ENCODE peak calls at places on chromosome 19, in nine cellular contexts. A, M, P, W, G, C, Q, F and L are unnamed samples.

GRCh38 chr19:46919324-46919723 is 58.5 kb downstream of the ARHGAP35 start:
- DNase-seq in A (no peak), M (peak; percentile 53), P (no peak), W (no peak), G (no peak), C (no peak), Q (no peak), F (no peak), L (no peak)

GRCh38 chr19:50870417-50871089 is 2.7 kb upstream of the KLK2 start:
- DNase-seq in A (no peak), M (no peak), P (no peak), W (no peak), G (no peak), C (no peak), Q (peak; percentile 28), F (no peak), L (peak; percentile 59)

GRCh38 chr19:29685326-29685725 is 20.1 kb downstream of the PLEKHF1 start:
- DNase-seq in A (no peak), M (no peak), P (no peak), W (no peak), G (no peak), C (no peak), Q (no peak), F (no peak), L (no peak)

GRCh38 chr19:55229145-55229788 is 704 bp upstream of the TMEM86B start:
- DNase-seq in A (no peak), M (no peak), P (no peak), W (no peak), G (no peak), C (no peak), Q (no peak), F (no peak), L (no peak)

GRCh38 chr19:37691881-37692504 is 27.6 kb downstream of the ZNF607 start:
- DNase-seq in A (peak; percentile 87), M (peak; percentile 63), P (peak; percentile 85), W (peak; percentile 70), G (peak; percentile 51), C (peak; percentile 51), Q (peak; percentile 85), F (no peak), L (peak; percentile 90)

GRCh38 chr19:14149509-14149994 is 13.2 kb upstream of the ASF1B start:
- DNase-seq in A (peak; percentile 73), M (no peak), P (no peak), W (peak; percentile 59), G (peak; percentile 26), C (no peak), Q (peak; percentile 72), F (no peak), L (peak; percentile 96)

GRCh38 chr19:10852098-10852800 is 4.0 kb downstream of the C19orf38 start:
- DNase-seq in A (no peak), M (peak; percentile 87), P (peak; percentile 20), W (no peak), G (no peak), C (no peak), Q (no peak), F (no peak), L (no peak)

GRCh38 chr19:1566392-1567115 is 1.6 kb downstream of the MEX3D start:
- DNase-seq in A (peak; percentile 78), M (peak; percentile 86), P (peak; percentile 65), W (no peak), G (no peak), C (no peak), Q (no peak), F (peak; percentile 31), L (peak; percentile 88)

GRCh38 chr19:56423985-56424353 is 19.8 kb downstream of the ZNF583 start:
- DNase-seq in A (no peak), M (no peak), P (no peak), W (no peak), G (no peak), C (no peak), Q (no peak), F (no peak), L (no peak)

GRCh38 chr19:4543444-4543843 is 3.6 kb upstream of the LRG1 start:
- DNase-seq in A (peak; percentile 25), M (no peak), P (no peak), W (no peak), G (no peak), C (no peak), Q (no peak), F (no peak), L (no peak)

GRCh38 chr19:58166708-58167280 is 16.1 kb upstream of the ZNF274 start:
- DNase-seq in A (no peak), M (no peak), P (no peak), W (no peak), G (no peak), C (no peak), Q (no peak), F (no peak), L (no peak)

GRCh38 chr19:48190288-48191284 is 20.1 kb downstream of the ZSWIM9 start:
- DNase-seq in A (no peak), M (peak; percentile 17), P (peak; percentile 51), W (peak; percentile 46), G (peak; percentile 28), C (no peak), Q (peak; percentile 75), F (no peak), L (peak; percentile 29)

GRCh38 chr19:29942404-29943261 is 594 bp downstream of the URI1 start:
- DNase-seq in A (peak; percentile 60), M (peak; percentile 49), P (no peak), W (peak; percentile 64), G (peak; percentile 45), C (no peak), Q (peak; percentile 84), F (no peak), L (peak; percentile 72)

GRCh38 chr19:3220576-3220975 is 3.9 kb upstream of the CELF5 start:
- DNase-seq in A (no peak), M (no peak), P (no peak), W (no peak), G (no peak), C (no peak), Q (no peak), F (no peak), L (no peak)

GRCh38 chr19:44278181-44278690 is 18.6 kb downstream of the ZNF233 start:
- DNase-seq in A (no peak), M (peak; percentile 47), P (no peak), W (no peak), G (no peak), C (no peak), Q (no peak), F (no peak), L (no peak)

GRCh38 chr19:4711211-4711610 is 12.4 kb downstream of the DPP9 start:
- DNase-seq in A (no peak), M (no peak), P (no peak), W (no peak), G (no peak), C (no peak), Q (no peak), F (no peak), L (no peak)

GRCh38 chr19:10625003-10625761 is at the start of gene SLC44A2:
- DNase-seq in A (peak; percentile 88), M (peak; percentile 75), P (peak; percentile 38), W (no peak), G (no peak), C (peak; percentile 85), Q (no peak), F (peak; percentile 20), L (peak; percentile 89)

GRCh38 chr19:13302521-13303270 is 152.5 kb downstream of the IER2 start:
- DNase-seq in A (no peak), M (no peak), P (no peak), W (no peak), G (no peak), C (no peak), Q (no peak), F (no peak), L (no peak)

GRCh38 chr19:29622191-29623070 is 16.3 kb downstream of the POP4 start:
- DNase-seq in A (no peak), M (no peak), P (no peak), W (no peak), G (no peak), C (no peak), Q (peak; percentile 60), F (no peak), L (no peak)

GRCh38 chr19:48484247-48484893 is 15.2 kb downstream of the CYTH2 start:
- DNase-seq in A (no peak), M (no peak), P (no peak), W (no peak), G (no peak), C (no peak), Q (no peak), F (no peak), L (no peak)

GRCh38 chr19:49506575-49507105 is 5.8 kb upstream of the FCGRT start:
- DNase-seq in A (no peak), M (peak; percentile 67), P (no peak), W (peak; percentile 70), G (peak; percentile 62), C (no peak), Q (peak; percentile 86), F (no peak), L (no peak)

GRCh38 chr19:48418317-48419064 is 25.0 kb downstream of the GRIN2D start:
- DNase-seq in A (no peak), M (peak; percentile 63), P (no peak), W (no peak), G (no peak), C (no peak), Q (no peak), F (no peak), L (no peak)

GRCh38 chr19:28710278-28710677 is 502.7 kb downstream of the UQCRFS1 start:
- DNase-seq in A (no peak), M (peak; percentile 69), P (peak; percentile 69), W (no peak), G (no peak), C (no peak), Q (no peak), F (peak; percentile 38), L (no peak)

GRCh38 chr19:34131100-34131499 is 41.2 kb upstream of the LSM14A start:
- DNase-seq in A (no peak), M (peak; percentile 35), P (no peak), W (no peak), G (no peak), C (no peak), Q (no peak), F (no peak), L (no peak)

GRCh38 chr19:5287066-5287465 is 53.5 kb downstream of the PTPRS start:
- DNase-seq in A (no peak), M (no peak), P (no peak), W (no peak), G (no peak), C (no peak), Q (no peak), F (no peak), L (no peak)

GRCh38 chr19:32819415-32820400 is 49.9 kb downstream of the SLC7A9 start:
- DNase-seq in A (no peak), M (no peak), P (no peak), W (no peak), G (no peak), C (no peak), Q (no peak), F (no peak), L (peak; percentile 32)

GRCh38 chr19:7709932-7710460 is 8.1 kb upstream of the FCER2 start:
- DNase-seq in A (no peak), M (no peak), P (no peak), W (no peak), G (no peak), C (no peak), Q (no peak), F (no peak), L (no peak)

GRCh38 chr19:19651076-19651475 is 7.6 kb upstream of the GMIP start:
- DNase-seq in A (no peak), M (no peak), P (no peak), W (no peak), G (no peak), C (no peak), Q (no peak), F (no peak), L (no peak)

GRCh38 chr19:50173144-50173543 is 10.1 kb upstream of the IZUMO2 start:
- DNase-seq in A (no peak), M (peak; percentile 31), P (no peak), W (no peak), G (no peak), C (no peak), Q (peak; percentile 43), F (no peak), L (no peak)